ENCODE peak calls at places on chromosomes 6 and 20, in nine cellular contexts. Z is IMR-90, J is hepatocyte, S is HFF-Myc, C is MM.1S, T is breast epithelium, M is small intestine, H is fibroblast of lung, E is A549. W is an unnamed sample.

GRCh38 chr20:21315138-21315537 is 12.0 kb downstream of the XRN2 start:
- DNase-seq in Z (peak), J (no peak), S (no peak), C (peak), T (no peak), M (no peak), H (peak), E (no peak), W (no peak)

GRCh38 chr20:5642155-5642981 is 107.8 kb upstream of the SHLD1 start:
- DNase-seq in Z (no peak), J (no peak), S (no peak), C (no peak), T (peak), M (peak), H (no peak), E (no peak), W (no peak)

GRCh38 chr20:8583209-8584106 is 451.4 kb downstream of the PLCB1 start:
- DNase-seq in Z (peak), J (peak), S (no peak), C (no peak), T (no peak), M (peak), H (peak), E (no peak), W (no peak)

GRCh38 chr20:19981091-19981490 is 36.1 kb upstream of the NAA20 start:
- DNase-seq in Z (peak), J (no peak), S (no peak), C (no peak), T (no peak), M (no peak), H (peak), E (no peak), W (no peak)

GRCh38 chr6:37276916-37277509 is 19.1 kb upstream of the TMEM217 start:
- DNase-seq in Z (no peak), J (no peak), S (no peak), C (no peak), T (no peak), M (no peak), H (no peak), E (no peak), W (no peak)

GRCh38 chr6:149984778-149985177 is 21.0 kb downstream of the ULBP1 start:
- DNase-seq in Z (no peak), J (no peak), S (no peak), C (no peak), T (no peak), M (no peak), H (no peak), E (no peak), W (no peak)

GRCh38 chr20:21633829-21634228 is 71.6 kb upstream of the PAX1 start:
- DNase-seq in Z (no peak), J (no peak), S (no peak), C (no peak), T (no peak), M (no peak), H (no peak), E (no peak), W (no peak)

GRCh38 chr6:138088307-138088744 is 18.9 kb downstream of the PERP start:
- DNase-seq in Z (peak), J (peak), S (peak), C (no peak), T (peak), M (peak), H (peak), E (peak), W (no peak)

GRCh38 chr6:82073484-82073883 is 174.1 kb downstream of the IBTK start:
- DNase-seq in Z (no peak), J (no peak), S (no peak), C (no peak), T (no peak), M (no peak), H (no peak), E (no peak), W (no peak)

GRCh38 chr20:2688041-2688591 is 4.5 kb upstream of the EBF4 start:
- DNase-seq in Z (peak), J (peak), S (peak), C (peak), T (no peak), M (peak), H (peak), E (no peak), W (peak)

GRCh38 chr20:36147707-36148106 is 6.8 kb upstream of the EPB41L1 start:
- DNase-seq in Z (peak), J (peak), S (no peak), C (no peak), T (no peak), M (no peak), H (peak), E (no peak), W (no peak)

GRCh38 chr20:47681977-47682812 is 103.1 kb downstream of the SULF2 start:
- DNase-seq in Z (no peak), J (peak), S (no peak), C (no peak), T (no peak), M (no peak), H (no peak), E (no peak), W (peak)

GRCh38 chr20:62603021-62603906 is 39.0 kb upstream of the SLCO4A1 start:
- DNase-seq in Z (peak), J (no peak), S (no peak), C (no peak), T (peak), M (peak), H (peak), E (no peak), W (peak)

GRCh38 chr20:3146732-3147341 is 12.8 kb downstream of the FASTKD5 start:
- DNase-seq in Z (peak), J (no peak), S (no peak), C (no peak), T (no peak), M (no peak), H (peak), E (no peak), W (no peak)

GRCh38 chr6:27893836-27894807 is 18.1 kb downstream of the OR2B2 start:
- DNase-seq in Z (peak), J (peak), S (peak), C (peak), T (peak), M (peak), H (peak), E (peak), W (peak)

GRCh38 chr6:169212436-169212835 is 41.2 kb downstream of the THBS2 start:
- DNase-seq in Z (no peak), J (no peak), S (peak), C (no peak), T (no peak), M (no peak), H (no peak), E (no peak), W (no peak)

GRCh38 chr6:166006593-166007301 is 160.9 kb downstream of the TBXT start:
- DNase-seq in Z (peak), J (no peak), S (no peak), C (no peak), T (no peak), M (no peak), H (peak), E (no peak), W (no peak)

GRCh38 chr6:117890172-117890571 is 16.9 kb upstream of the SLC35F1 start:
- DNase-seq in Z (no peak), J (no peak), S (no peak), C (no peak), T (no peak), M (no peak), H (no peak), E (no peak), W (no peak)

GRCh38 chr6:90412538-90413369 is 116.1 kb upstream of the BACH2 start:
- DNase-seq in Z (no peak), J (no peak), S (no peak), C (no peak), T (no peak), M (no peak), H (no peak), E (no peak), W (no peak)

GRCh38 chr6:28408076-28408802 is 8.7 kb upstream of the ZSCAN12 start:
- DNase-seq in Z (peak), J (peak), S (no peak), C (no peak), T (no peak), M (no peak), H (no peak), E (no peak), W (no peak)

GRCh38 chr6:111983197-111983596 is 70.7 kb upstream of the CCN6 start:
- DNase-seq in Z (no peak), J (no peak), S (no peak), C (no peak), T (no peak), M (no peak), H (no peak), E (no peak), W (no peak)

GRCh38 chr6:142927904-142928303 is 17.1 kb downstream of the HIVEP2 start:
- DNase-seq in Z (peak), J (no peak), S (no peak), C (no peak), T (no peak), M (peak), H (no peak), E (no peak), W (no peak)

GRCh38 chr20:48157970-48158369 is 372.7 kb upstream of the SULF2 start:
- DNase-seq in Z (no peak), J (no peak), S (no peak), C (no peak), T (peak), M (no peak), H (peak), E (no peak), W (no peak)

GRCh38 chr6:91659881-91660280 is 1073.0 kb upstream of the MAP3K7 start:
- DNase-seq in Z (no peak), J (no peak), S (no peak), C (no peak), T (no peak), M (no peak), H (no peak), E (no peak), W (no peak)

GRCh38 chr6:121158438-121158837 is 175.8 kb downstream of the TBC1D32 start:
- DNase-seq in Z (peak), J (no peak), S (no peak), C (no peak), T (no peak), M (no peak), H (peak), E (no peak), W (no peak)

GRCh38 chr6:159945801-159946392 is 23.0 kb upstream of the IGF2R start:
- DNase-seq in Z (no peak), J (no peak), S (no peak), C (no peak), T (no peak), M (no peak), H (no peak), E (no peak), W (no peak)

GRCh38 chr6:80638222-80639055 is 532.0 kb downstream of the BCKDHB start:
- DNase-seq in Z (peak), J (peak), S (peak), C (peak), T (peak), M (peak), H (peak), E (peak), W (peak)

GRCh38 chr20:49508435-49509199 is 26.1 kb upstream of the KCNB1 start:
- DNase-seq in Z (peak), J (peak), S (peak), C (peak), T (no peak), M (peak), H (peak), E (peak), W (no peak)

GRCh38 chr20:11716239-11716944 is 201.3 kb upstream of the BTBD3 start:
- DNase-seq in Z (peak), J (peak), S (peak), C (no peak), T (no peak), M (no peak), H (peak), E (peak), W (no peak)

GRCh38 chr6:29456971-29457370 is at the start of the genes OR11A1 and OR2H1:
- DNase-seq in Z (no peak), J (no peak), S (no peak), C (no peak), T (no peak), M (no peak), H (no peak), E (no peak), W (no peak)

GRCh38 chr6:113082691-113083090 is 735.6 kb downstream of the RFPL4B start:
- DNase-seq in Z (peak), J (no peak), S (peak), C (peak), T (no peak), M (no peak), H (peak), E (no peak), W (no peak)

GRCh38 chr20:21102691-21103311 is 3.4 kb downstream of the LINC00237 start:
- DNase-seq in Z (peak), J (peak), S (no peak), C (no peak), T (no peak), M (peak), H (no peak), E (no peak), W (peak)

GRCh38 chr20:1183153-1183552 is 1.6 kb downstream of the TMEM74B start:
- DNase-seq in Z (no peak), J (no peak), S (no peak), C (no peak), T (no peak), M (no peak), H (no peak), E (no peak), W (no peak)

GRCh38 chr6:145733770-145734169 is 1.6 kb downstream of the EPM2A start:
- DNase-seq in Z (peak), J (no peak), S (no peak), C (no peak), T (no peak), M (peak), H (peak), E (no peak), W (no peak)

GRCh38 chr20:38139919-38140753 is 24.9 kb downstream of the TGM2 start:
- DNase-seq in Z (no peak), J (peak), S (no peak), C (no peak), T (no peak), M (peak), H (peak), E (no peak), W (no peak)

GRCh38 chr20:25543068-25543467 is 42.3 kb downstream of the NINL start:
- DNase-seq in Z (peak), J (no peak), S (no peak), C (no peak), T (no peak), M (no peak), H (peak), E (no peak), W (no peak)

GRCh38 chr6:124073021-124073420 is 269.4 kb downstream of the NKAIN2 start:
- DNase-seq in Z (no peak), J (no peak), S (no peak), C (no peak), T (no peak), M (no peak), H (peak), E (no peak), W (no peak)

GRCh38 chr6:112979830-112980229 is 632.7 kb downstream of the RFPL4B start:
- DNase-seq in Z (no peak), J (peak), S (peak), C (no peak), T (no peak), M (peak), H (peak), E (no peak), W (no peak)

GRCh38 chr6:63486196-63486595 is 86.1 kb upstream of the LOC128125822 start:
- DNase-seq in Z (no peak), J (no peak), S (no peak), C (no peak), T (no peak), M (no peak), H (no peak), E (no peak), W (no peak)

GRCh38 chr20:32494498-32495216 is 90.5 kb downstream of the NOL4L start:
- DNase-seq in Z (no peak), J (no peak), S (no peak), C (no peak), T (no peak), M (no peak), H (peak), E (no peak), W (no peak)
- H3K4me3 ChIP-seq in Z (no peak), J (no peak), S (no peak), C (no peak), T (no peak), M (no peak), H (no peak), E (no peak), W (no peak)

GRCh38 chr6:39314273-39314790 is at the start of gene KCNK17:
- DNase-seq in Z (no peak), J (no peak), S (no peak), C (no peak), T (no peak), M (no peak), H (no peak), E (no peak), W (peak)
- H3K4me3 ChIP-seq in Z (no peak), J (no peak), S (no peak), C (no peak), T (peak), M (peak), H (no peak), E (peak), W (peak)

DNA sequence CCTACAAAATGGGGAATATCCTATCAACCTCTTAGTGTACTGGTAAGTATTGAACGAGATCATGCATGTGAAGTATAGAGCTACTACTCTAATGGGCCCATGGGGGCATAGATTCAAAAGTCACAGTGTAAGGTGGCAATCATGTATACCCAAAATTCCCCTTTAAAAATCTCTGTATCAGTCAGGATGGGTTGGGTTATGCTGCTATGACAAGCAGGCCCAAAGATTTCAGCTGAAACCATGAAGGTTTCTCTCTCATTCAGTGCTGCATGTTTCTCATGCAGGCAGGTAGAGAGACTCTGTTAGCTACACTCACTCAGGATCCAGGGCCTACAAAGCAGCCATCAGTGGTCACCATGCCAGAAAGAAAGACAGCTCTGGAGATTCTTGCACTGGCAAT is 166.6 kb downstream of the MAFB start:
- DNase-seq in Z (no peak), J (no peak), S (no peak), C (no peak), T (no peak), M (no peak), H (no peak), E (no peak), W (no peak)
- H3K4me3 ChIP-seq in Z (no peak), J (no peak), S (no peak), C (no peak), T (no peak), M (no peak), H (no peak), E (no peak), W (no peak)

GRCh38 chr6:161631676-161632194 is 357.9 kb upstream of the AGPAT4 start:
- DNase-seq in Z (no peak), J (no peak), S (peak), C (no peak), T (no peak), M (no peak), H (peak), E (no peak), W (no peak)
- H3K4me3 ChIP-seq in Z (no peak), J (no peak), S (no peak), C (no peak), T (no peak), M (no peak), H (no peak), E (no peak), W (no peak)